ENCODE peak calls at places on chromosome 3, in ten cellular contexts. One of them, this sample, is unnamed.
A peak's percentile ranks its signal among the peaks of the same experiment; 100 is the strongest.

GRCh38 chr3:114471478-114471877 is 177.7 kb downstream of the TIGIT start:
- DNase-seq in fibroblast of lung: no peak
- DNase-seq in mammary epithelial cell: no peak
- DNase-seq in endodermal cell: no peak
- DNase-seq in cardiac muscle cell: no peak
- DNase-seq in breast epithelium: no peak
- DNase-seq in psoas muscle: no peak
- DNase-seq in HL-60: no peak
- DNase-seq in GM23338: no peak
- DNase-seq in heart left ventricle: no peak
- DNase-seq in this sample: no peak

GRCh38 chr3:114213669-114214541 is 23.5 kb downstream of the ZNF80 start:
- DNase-seq in fibroblast of lung: peak; percentile 82
- DNase-seq in mammary epithelial cell: no peak
- DNase-seq in endodermal cell: peak; percentile 78
- DNase-seq in cardiac muscle cell: peak; percentile 60
- DNase-seq in breast epithelium: no peak
- DNase-seq in psoas muscle: peak; percentile 48
- DNase-seq in HL-60: peak; percentile 13
- DNase-seq in GM23338: peak; percentile 56
- DNase-seq in heart left ventricle: no peak
- DNase-seq in this sample: peak; percentile 80

GRCh38 chr3:81920805-81921204 is 159.4 kb upstream of the GBE1 start:
- DNase-seq in fibroblast of lung: no peak
- DNase-seq in mammary epithelial cell: no peak
- DNase-seq in endodermal cell: no peak
- DNase-seq in cardiac muscle cell: peak; percentile 71
- DNase-seq in breast epithelium: no peak
- DNase-seq in psoas muscle: no peak
- DNase-seq in HL-60: no peak
- DNase-seq in GM23338: no peak
- DNase-seq in heart left ventricle: no peak
- DNase-seq in this sample: no peak

GRCh38 chr3:179149239-179149887 is 1.2 kb downstream of the PIK3CA start:
- DNase-seq in fibroblast of lung: peak; percentile 45
- DNase-seq in mammary epithelial cell: peak; percentile 65
- DNase-seq in endodermal cell: no peak
- DNase-seq in cardiac muscle cell: peak; percentile 27
- DNase-seq in breast epithelium: no peak
- DNase-seq in psoas muscle: no peak
- DNase-seq in HL-60: no peak
- DNase-seq in GM23338: peak; percentile 19
- DNase-seq in heart left ventricle: no peak
- DNase-seq in this sample: peak; percentile 41

GRCh38 chr3:133895208-133896001 is at the start of gene RAB6B:
- DNase-seq in fibroblast of lung: peak; percentile 51
- DNase-seq in mammary epithelial cell: peak; percentile 39
- DNase-seq in endodermal cell: peak; percentile 83
- DNase-seq in cardiac muscle cell: peak; percentile 50
- DNase-seq in breast epithelium: no peak
- DNase-seq in psoas muscle: no peak
- DNase-seq in HL-60: peak; percentile 29
- DNase-seq in GM23338: peak; percentile 83
- DNase-seq in heart left ventricle: peak; percentile 48
- DNase-seq in this sample: no peak

GRCh38 chr3:153331676-153332075 is 169.7 kb downstream of the RAP2B start:
- DNase-seq in fibroblast of lung: no peak
- DNase-seq in mammary epithelial cell: no peak
- DNase-seq in endodermal cell: no peak
- DNase-seq in cardiac muscle cell: no peak
- DNase-seq in breast epithelium: no peak
- DNase-seq in psoas muscle: no peak
- DNase-seq in HL-60: no peak
- DNase-seq in GM23338: no peak
- DNase-seq in heart left ventricle: no peak
- DNase-seq in this sample: no peak

GRCh38 chr3:100069472-100069871 is 44.8 kb downstream of the FILIP1L start:
- DNase-seq in fibroblast of lung: no peak
- DNase-seq in mammary epithelial cell: no peak
- DNase-seq in endodermal cell: no peak
- DNase-seq in cardiac muscle cell: no peak
- DNase-seq in breast epithelium: no peak
- DNase-seq in psoas muscle: no peak
- DNase-seq in HL-60: no peak
- DNase-seq in GM23338: no peak
- DNase-seq in heart left ventricle: no peak
- DNase-seq in this sample: no peak

GRCh38 chr3:116391296-116392201 is 53.7 kb downstream of the LSAMP start:
- DNase-seq in fibroblast of lung: no peak
- DNase-seq in mammary epithelial cell: no peak
- DNase-seq in endodermal cell: no peak
- DNase-seq in cardiac muscle cell: no peak
- DNase-seq in breast epithelium: no peak
- DNase-seq in psoas muscle: peak; percentile 39
- DNase-seq in HL-60: no peak
- DNase-seq in GM23338: no peak
- DNase-seq in heart left ventricle: no peak
- DNase-seq in this sample: no peak

GRCh38 chr3:7201784-7202183 is 340.9 kb downstream of the GRM7 start:
- DNase-seq in fibroblast of lung: no peak
- DNase-seq in mammary epithelial cell: no peak
- DNase-seq in endodermal cell: no peak
- DNase-seq in cardiac muscle cell: no peak
- DNase-seq in breast epithelium: no peak
- DNase-seq in psoas muscle: no peak
- DNase-seq in HL-60: no peak
- DNase-seq in GM23338: no peak
- DNase-seq in heart left ventricle: no peak
- DNase-seq in this sample: no peak

GRCh38 chr3:32467333-32468070 is 35.1 kb downstream of the CMTM6 start:
- DNase-seq in fibroblast of lung: peak; percentile 45
- DNase-seq in mammary epithelial cell: peak; percentile 64
- DNase-seq in endodermal cell: peak; percentile 94
- DNase-seq in cardiac muscle cell: peak; percentile 80
- DNase-seq in breast epithelium: peak; percentile 78
- DNase-seq in psoas muscle: peak; percentile 84
- DNase-seq in HL-60: peak; percentile 63
- DNase-seq in GM23338: peak; percentile 77
- DNase-seq in heart left ventricle: peak; percentile 59
- DNase-seq in this sample: peak; percentile 83

DNA sequence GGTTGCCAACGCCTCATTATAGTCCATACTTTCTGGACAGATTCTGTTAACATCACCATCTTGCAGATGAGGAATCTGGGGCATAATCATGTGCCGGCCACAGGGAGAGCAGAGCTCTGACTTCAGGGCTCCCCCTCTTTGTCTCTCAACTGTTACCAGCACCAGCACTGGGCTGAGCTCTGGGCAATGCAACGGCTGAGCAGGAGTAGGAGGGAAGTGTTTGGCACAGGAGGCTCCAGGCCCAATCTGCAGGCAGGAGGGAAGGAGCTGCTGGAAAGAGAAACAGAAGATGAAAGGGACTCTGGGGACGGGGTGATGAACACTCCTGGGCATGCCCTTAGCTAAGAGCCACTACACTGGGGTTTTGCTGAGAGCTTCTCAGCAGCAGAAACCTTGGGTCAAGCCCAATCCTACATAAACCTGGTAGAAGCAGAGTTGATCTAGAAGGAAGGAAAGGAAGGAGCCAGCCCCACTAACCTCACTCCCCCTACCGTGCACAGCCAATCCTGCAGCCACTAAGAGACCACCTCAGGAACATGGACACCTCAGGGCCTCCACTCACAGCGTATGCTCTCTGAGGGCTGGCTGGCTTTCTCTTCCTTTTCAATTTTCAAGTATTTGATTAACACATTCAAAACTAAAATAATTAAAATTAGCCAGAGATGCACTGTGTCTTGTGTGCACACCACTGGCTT is 73.1 kb upstream of the SPATA12 start:
- DNase-seq in fibroblast of lung: no peak
- DNase-seq in mammary epithelial cell: no peak
- DNase-seq in endodermal cell: peak; percentile 83
- DNase-seq in cardiac muscle cell: peak; percentile 42
- DNase-seq in breast epithelium: no peak
- DNase-seq in psoas muscle: no peak
- DNase-seq in HL-60: no peak
- DNase-seq in GM23338: peak; percentile 45
- DNase-seq in heart left ventricle: no peak
- DNase-seq in this sample: no peak
- TF ChIP-seq CTCF in fibroblast of lung: peak; percentile 37
- TF ChIP-seq CTCF in mammary epithelial cell: no peak
- TF ChIP-seq CTCF in endodermal cell: peak; percentile 78
- TF ChIP-seq CTCF in cardiac muscle cell: peak; percentile 46
- TF ChIP-seq CTCF in breast epithelium: no peak
- TF ChIP-seq CTCF in psoas muscle: no peak
- TF ChIP-seq CTCF in HL-60: no peak
- TF ChIP-seq CTCF in GM23338: peak; percentile 57
- TF ChIP-seq CTCF in heart left ventricle: no peak
- TF ChIP-seq CTCF in this sample: peak; percentile 43

GRCh38 chr3:184564685-184565385 is 3.2 kb downstream of the EPHB3 start:
- DNase-seq in fibroblast of lung: no peak
- DNase-seq in mammary epithelial cell: no peak
- DNase-seq in endodermal cell: no peak
- DNase-seq in cardiac muscle cell: no peak
- DNase-seq in breast epithelium: no peak
- DNase-seq in psoas muscle: no peak
- DNase-seq in HL-60: no peak
- DNase-seq in GM23338: no peak
- DNase-seq in heart left ventricle: no peak
- DNase-seq in this sample: no peak
- H3K27me3 ChIP-seq in fibroblast of lung: no peaks in the 10 kb centered on the region
- H3K27me3 ChIP-seq in mammary epithelial cell: no peaks in the 10 kb centered on the region
- H3K27me3 ChIP-seq in endodermal cell: peaks cover 36% of the 10 kb centered on the region
- H3K27me3 ChIP-seq in cardiac muscle cell: no peaks in the 10 kb centered on the region
- H3K27me3 ChIP-seq in breast epithelium: no peaks in the 10 kb centered on the region
- H3K27me3 ChIP-seq in psoas muscle: peaks cover 11% of the 10 kb centered on the region
- H3K27me3 ChIP-seq in HL-60: peaks cover 34% of the 10 kb centered on the region
- H3K27me3 ChIP-seq in GM23338: peaks cover 94% of the 10 kb centered on the region
- H3K27me3 ChIP-seq in heart left ventricle: no peaks in the 10 kb centered on the region
- H3K27me3 ChIP-seq in this sample: peaks cover 6% of the 10 kb centered on the region

GRCh38 chr3:141114179-141114745 is 63.1 kb downstream of the SPSB4 start:
- DNase-seq in fibroblast of lung: no peak
- DNase-seq in mammary epithelial cell: no peak
- DNase-seq in endodermal cell: no peak
- DNase-seq in cardiac muscle cell: no peak
- DNase-seq in breast epithelium: no peak
- DNase-seq in psoas muscle: no peak
- DNase-seq in HL-60: no peak
- DNase-seq in GM23338: no peak
- DNase-seq in heart left ventricle: no peak
- DNase-seq in this sample: no peak

GRCh38 chr3:141116791-141117190 is 65.6 kb downstream of the SPSB4 start:
- DNase-seq in fibroblast of lung: no peak
- DNase-seq in mammary epithelial cell: no peak
- DNase-seq in endodermal cell: no peak
- DNase-seq in cardiac muscle cell: no peak
- DNase-seq in breast epithelium: no peak
- DNase-seq in psoas muscle: no peak
- DNase-seq in HL-60: no peak
- DNase-seq in GM23338: no peak
- DNase-seq in heart left ventricle: no peak
- DNase-seq in this sample: no peak

GRCh38 chr3:141115752-141116541 is 64.8 kb downstream of the SPSB4 start:
- DNase-seq in fibroblast of lung: no peak
- DNase-seq in mammary epithelial cell: no peak
- DNase-seq in endodermal cell: no peak
- DNase-seq in cardiac muscle cell: no peak
- DNase-seq in breast epithelium: no peak
- DNase-seq in psoas muscle: no peak
- DNase-seq in HL-60: no peak
- DNase-seq in GM23338: no peak
- DNase-seq in heart left ventricle: peak; percentile 37
- DNase-seq in this sample: no peak

GRCh38 chr3:141112686-141113255 is 61.6 kb downstream of the SPSB4 start:
- DNase-seq in fibroblast of lung: no peak
- DNase-seq in mammary epithelial cell: no peak
- DNase-seq in endodermal cell: no peak
- DNase-seq in cardiac muscle cell: no peak
- DNase-seq in breast epithelium: no peak
- DNase-seq in psoas muscle: peak; percentile 7
- DNase-seq in HL-60: no peak
- DNase-seq in GM23338: no peak
- DNase-seq in heart left ventricle: no peak
- DNase-seq in this sample: no peak

DNA sequence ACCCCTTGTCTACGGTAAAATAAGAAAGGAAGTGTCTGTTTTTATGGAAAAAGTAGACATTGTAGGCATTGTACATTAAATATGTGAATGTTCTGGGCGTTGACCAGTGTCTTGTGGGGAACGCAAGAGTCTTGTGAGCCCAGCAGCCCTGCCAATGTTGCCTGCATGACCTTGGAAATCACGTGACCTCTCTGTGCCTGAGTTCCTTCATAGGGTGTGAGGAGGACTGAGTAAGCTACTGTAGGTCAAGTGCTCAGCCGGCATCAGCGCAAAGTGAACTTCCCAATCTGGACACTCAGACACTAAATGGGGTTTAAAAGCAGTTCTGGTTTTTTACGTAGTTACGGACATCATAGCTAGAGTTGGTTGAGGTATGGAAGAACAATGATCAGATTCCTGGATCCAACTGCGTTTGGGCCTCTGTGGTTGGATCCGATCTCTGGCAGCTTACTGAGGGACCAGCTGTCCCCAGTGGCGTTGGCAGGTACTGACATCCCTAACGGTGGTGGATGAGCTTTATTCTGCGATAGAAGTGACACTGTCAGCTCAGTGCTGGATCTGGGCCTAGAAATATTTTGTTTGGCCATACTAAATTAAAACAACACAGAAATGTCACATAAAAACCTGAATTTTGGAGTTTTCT is 63.8 kb downstream of the SPSB4 start:
- DNase-seq in fibroblast of lung: no peak
- DNase-seq in mammary epithelial cell: no peak
- DNase-seq in endodermal cell: peak; percentile 84
- DNase-seq in cardiac muscle cell: no peak
- DNase-seq in breast epithelium: no peak
- DNase-seq in psoas muscle: no peak
- DNase-seq in HL-60: no peak
- DNase-seq in GM23338: peak; percentile 80
- DNase-seq in heart left ventricle: no peak
- DNase-seq in this sample: no peak
- TF ChIP-seq CTCF in fibroblast of lung: peak; percentile 34
- TF ChIP-seq CTCF in mammary epithelial cell: peak; percentile 28
- TF ChIP-seq CTCF in endodermal cell: peak; percentile 82
- TF ChIP-seq CTCF in cardiac muscle cell: no peak
- TF ChIP-seq CTCF in breast epithelium: no peak
- TF ChIP-seq CTCF in psoas muscle: peak; percentile 32
- TF ChIP-seq CTCF in HL-60: peak; percentile 10
- TF ChIP-seq CTCF in GM23338: peak; percentile 55
- TF ChIP-seq CTCF in heart left ventricle: no peak
- TF ChIP-seq CTCF in this sample: peak; percentile 21

DNA sequence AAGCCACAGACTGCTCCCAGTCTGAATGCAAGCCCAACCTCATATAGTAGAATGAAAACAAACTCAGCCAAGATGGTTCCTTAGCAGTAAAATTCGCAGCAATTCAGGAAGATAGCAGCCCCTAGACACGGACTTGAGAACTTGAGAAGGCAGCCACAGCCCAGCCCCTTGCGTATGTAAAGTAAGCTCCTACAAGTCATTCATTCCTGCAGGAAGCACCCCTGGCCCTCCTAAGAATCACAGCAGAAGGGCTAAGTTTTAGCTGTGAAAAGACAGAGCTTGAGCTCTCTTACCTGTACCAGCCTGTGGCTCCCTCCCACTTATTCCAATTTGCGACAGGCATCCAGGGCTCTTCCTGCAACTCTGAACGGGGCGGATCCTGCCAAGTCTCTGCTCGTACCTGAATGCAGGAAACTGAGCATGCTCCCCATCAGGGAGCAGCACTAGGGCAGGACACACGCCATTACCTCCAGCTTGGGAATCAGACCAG is 136.4 kb downstream of the MAGI1 start:
- DNase-seq in fibroblast of lung: peak; percentile 6
- DNase-seq in mammary epithelial cell: peak; percentile 80
- DNase-seq in endodermal cell: peak; percentile 87
- DNase-seq in cardiac muscle cell: peak; percentile 20
- DNase-seq in breast epithelium: peak; percentile 62
- DNase-seq in psoas muscle: no peak
- DNase-seq in HL-60: no peak
- DNase-seq in GM23338: peak; percentile 95
- DNase-seq in heart left ventricle: no peak
- DNase-seq in this sample: no peak
- H3K27me3 ChIP-seq in fibroblast of lung: no peaks in the 10 kb centered on the region
- H3K27me3 ChIP-seq in mammary epithelial cell: no peaks in the 10 kb centered on the region
- H3K27me3 ChIP-seq in endodermal cell: no peaks in the 10 kb centered on the region
- H3K27me3 ChIP-seq in cardiac muscle cell: no peaks in the 10 kb centered on the region
- H3K27me3 ChIP-seq in breast epithelium: no peaks in the 10 kb centered on the region
- H3K27me3 ChIP-seq in psoas muscle: no peaks in the 10 kb centered on the region
- H3K27me3 ChIP-seq in HL-60: no peaks in the 10 kb centered on the region
- H3K27me3 ChIP-seq in GM23338: no peaks in the 10 kb centered on the region
- H3K27me3 ChIP-seq in heart left ventricle: no peaks in the 10 kb centered on the region
- H3K27me3 ChIP-seq in this sample: no peaks in the 10 kb centered on the region